ENCODE peak calls at places on chromosomes 13 and 19, in eight cellular contexts. J is H1, K is astrocyte of the spinal cord, W is heart right ventricle, Y is mammary epithelial cell, T is foreskin fibroblast, A is suprapubic skin, P is PC-3. L is an unnamed sample.
A peak's percentile ranks its signal among the peaks of the same experiment; 100 is the strongest.

GRCh38 chr13:43227721-43228120 is 204.3 kb downstream of the DNAJC15 start:
- DNase-seq in P (peak; percentile 23), W (no peak), Y (no peak), T (no peak), J (no peak), A (no peak), K (no peak), L (no peak)

GRCh38 chr13:27408074-27408473 is 16.3 kb upstream of the GTF3A start:
- DNase-seq in A (no peak), Y (no peak), J (no peak), T (no peak), W (no peak), P (no peak), K (no peak), L (no peak)

GRCh38 chr13:111177081-111177711 is 62.1 kb downstream of the ARHGEF7 start:
- DNase-seq in Y (peak; percentile 72), P (no peak), T (peak; percentile 23), W (peak; percentile 77), J (no peak), A (no peak), K (peak; percentile 89), L (peak; percentile 47)

GRCh38 chr13:83940742-83941141 is 58.5 kb upstream of the SLITRK1 start:
- DNase-seq in Y (peak; percentile 80), J (no peak), A (no peak), T (peak; percentile 5), K (peak; percentile 6), P (peak; percentile 73), W (no peak), L (no peak)

GRCh38 chr13:28513745-28514144 is 18.8 kb upstream of the FLT1 start:
- DNase-seq in A (no peak), J (no peak), P (no peak), T (no peak), W (no peak), Y (no peak), K (no peak), L (no peak)

GRCh38 chr19:36081894-36082293 is 27.2 kb downstream of the WDR62 start:
- DNase-seq in T (no peak), P (no peak), W (no peak), K (no peak), J (no peak), Y (no peak), A (no peak), L (no peak)

GRCh38 chr13:97460004-97460756 is 26.2 kb downstream of the RAP2A start:
- DNase-seq in P (no peak), Y (no peak), T (no peak), W (no peak), J (no peak), K (no peak), A (no peak), L (no peak)

GRCh38 chr13:27493981-27494380 is 43.6 kb upstream of the MTIF3 start:
- DNase-seq in J (no peak), Y (no peak), K (no peak), W (no peak), A (no peak), P (no peak), T (no peak), L (no peak)

GRCh38 chr19:13983213-13983889 is 22.8 kb downstream of the RFX1 start:
- DNase-seq in K (no peak), A (no peak), P (no peak), T (no peak), W (no peak), J (no peak), Y (no peak), L (no peak)

GRCh38 chr19:43310221-43310620 is 40.9 kb upstream of the PSG9 start:
- DNase-seq in K (no peak), A (no peak), P (peak; percentile 79), W (no peak), Y (peak; percentile 28), J (no peak), T (no peak), L (no peak)

GRCh38 chr13:112768795-112769411 is 79.1 kb downstream of the ATP11A start:
- DNase-seq in P (peak; percentile 39), Y (no peak), K (no peak), W (peak; percentile 52), A (no peak), T (no peak), J (no peak), L (no peak)

GRCh38 chr19:7751157-7751783 is 3.9 kb upstream of the CD209 start:
- DNase-seq in W (no peak), A (no peak), T (no peak), P (peak; percentile 17), J (no peak), Y (peak; percentile 57), K (no peak), L (no peak)

GRCh38 chr13:28854657-28855056 is 34.5 kb downstream of the MTUS2 start:
- DNase-seq in P (no peak), W (no peak), T (no peak), J (no peak), K (no peak), A (no peak), Y (no peak), L (no peak)

GRCh38 chr19:28213476-28214082 is 999.4 kb downstream of the UQCRFS1 start:
- DNase-seq in W (no peak), J (no peak), T (no peak), Y (no peak), A (no peak), K (no peak), P (no peak), L (no peak)

GRCh38 chr13:38394777-38395504 is 45.3 kb downstream of the UFM1 start:
- DNase-seq in A (no peak), T (peak; percentile 53), P (peak; percentile 87), J (no peak), Y (peak; percentile 86), W (no peak), K (no peak), L (no peak)

GRCh38 chr13:53151692-53152421 is 123.2 kb downstream of the OLFM4 start:
- DNase-seq in W (peak; percentile 17), Y (no peak), K (no peak), A (no peak), J (peak; percentile 27), T (no peak), P (no peak), L (no peak)

GRCh38 chr19:51131780-51132680 is 7.3 kb downstream of the SIGLEC9 start:
- DNase-seq in P (no peak), A (peak; percentile 78), K (peak; percentile 1), Y (no peak), W (peak; percentile 69), T (peak; percentile 23), J (no peak), L (peak; percentile 1)

GRCh38 chr19:5692785-5693194 is 2.7 kb downstream of the RPL36 start:
- DNase-seq in A (no peak), W (no peak), K (no peak), P (no peak), J (no peak), T (no peak), Y (no peak), L (no peak)

GRCh38 chr19:5693195-5694166 is 3.4 kb downstream of the RPL36 start:
- DNase-seq in W (no peak), Y (peak; percentile 27), A (no peak), T (no peak), P (no peak), K (no peak), J (no peak), L (no peak)

GRCh38 chr19:5691205-5691929 is 1.3 kb downstream of the RPL36 start:
- DNase-seq in Y (peak; percentile 52), P (peak; percentile 48), A (no peak), K (peak; percentile 41), T (no peak), W (peak; percentile 81), J (no peak), L (no peak)

GRCh38 chr19:5690955-5691204 is 785 bp downstream of the RPL36 start:
- DNase-seq in Y (no peak), K (no peak), J (no peak), T (no peak), W (no peak), P (no peak), A (no peak), L (no peak)

GRCh38 chr19:5691930-5692784 is 2.1 kb downstream of the RPL36 start:
- DNase-seq in P (no peak), K (no peak), W (no peak), T (no peak), Y (no peak), A (no peak), J (no peak), L (no peak)
- H3K4me3 ChIP-seq in P (peak overlapping the region; percentile 97), K (peak overlapping the region; percentile 99), W (peak overlapping the region; percentile 79), T (peak overlapping the region; percentile 73), Y (peak overlapping the region; percentile 97), A (peak overlapping the region; percentile 71), J (peak overlapping the region; percentile 84), L (peak overlapping the region; percentile 98)

DNA sequence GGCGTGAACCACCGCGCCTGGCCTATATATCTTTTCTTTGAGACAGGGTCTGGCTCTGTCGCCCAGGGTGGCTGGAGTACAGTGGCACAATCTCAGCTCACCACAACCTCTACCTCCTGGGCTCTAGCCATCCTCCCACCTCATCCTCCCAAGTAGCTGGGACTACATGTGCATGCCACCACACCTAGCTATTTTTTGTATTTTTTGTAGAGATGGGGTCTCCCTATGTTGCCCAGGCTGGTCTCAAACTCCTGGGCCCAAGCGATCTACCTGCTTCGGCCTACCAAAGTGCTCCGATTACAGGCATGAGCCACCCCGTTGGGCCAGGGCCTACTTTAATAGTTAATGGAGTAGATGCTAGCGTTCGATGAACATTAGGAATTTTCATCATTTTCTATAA is 3.4 kb downstream of the TNPO2 start:
- DNase-seq in Y (no peak), W (no peak), T (no peak), J (no peak), P (no peak), K (no peak), A (no peak), L (no peak)
- H3K4me3 ChIP-seq in Y (peak overlapping the region; percentile 81), W (peak overlapping the region; percentile 80), T (peak overlapping the region; percentile 81), J (peak overlapping the region; percentile 80), P (peak overlapping the region; percentile 89), K (peak overlapping the region; percentile 81), A (peak overlapping the region; percentile 81), L (peak overlapping the region; percentile 82)

GRCh38 chr19:1650627-1651009 is 1.8 kb downstream of the TCF3 start:
- DNase-seq in P (no peak), Y (no peak), W (no peak), T (peak; percentile 9), K (peak; percentile 28), A (no peak), J (no peak), L (no peak)
- H3K4me3 ChIP-seq in P (peak overlapping the region; percentile 80), Y (peak overlapping the region; percentile 94), W (peak overlapping the region; percentile 93), T (peak overlapping the region; percentile 85), K (peak overlapping the region; percentile 56), A (peak overlapping the region; percentile 94), J (peak overlapping the region; percentile 69), L (peak overlapping the region; percentile 74)

GRCh38 chr19:3098515-3099346 is 4.6 kb downstream of the GNA11 start:
- DNase-seq in P (no peak), T (peak; percentile 21), A (peak; percentile 74), W (peak; percentile 85), Y (peak; percentile 46), K (peak; percentile 10), J (no peak), L (peak; percentile 12)

GRCh38 chr19:3096902-3097326 is 2.8 kb downstream of the GNA11 start:
- DNase-seq in T (no peak), J (no peak), Y (no peak), P (no peak), K (no peak), W (no peak), A (no peak), L (no peak)

GRCh38 chr19:3098141-3098514 is 4.0 kb downstream of the GNA11 start:
- DNase-seq in A (peak; percentile 71), W (peak; percentile 51), J (no peak), T (no peak), K (no peak), P (no peak), Y (peak; percentile 39), L (no peak)

GRCh38 chr19:3096267-3096901 is 2.2 kb downstream of the GNA11 start:
- DNase-seq in Y (no peak), J (no peak), W (peak; percentile 6), P (no peak), K (no peak), T (no peak), A (no peak), L (no peak)

GRCh38 chr19:3097442-3097871 is 3.3 kb downstream of the GNA11 start:
- DNase-seq in J (no peak), T (no peak), W (peak; percentile 6), P (no peak), K (no peak), A (no peak), Y (peak; percentile 25), L (no peak)
- H3K4me3 ChIP-seq in J (no peak overlapping the region), T (no peak overlapping the region), W (peak overlapping the region; percentile 99), P (no peak overlapping the region), K (no peak overlapping the region), A (peak overlapping the region; percentile 90), Y (peak overlapping the region; percentile 72), L (no peak overlapping the region)